ENCODE peak calls at places on chromosome 1, in eight cellular contexts. T, D, W, Q, S, G, V and O are unnamed samples.
A peak's percentile ranks its signal among the peaks of the same experiment; 100 is the strongest.

GRCh38 chr1:209766051-209766450 is 10.2 kb downstream of the TRAF3IP3 start:
- DNase-seq in S (no peak), V (no peak), W (no peak), G (no peak), D (no peak), Q (no peak), T (no peak), O (peak; percentile 8)

GRCh38 chr1:222817529-222817928 is 2.7 kb downstream of the DISP1 start:
- DNase-seq in T (no peak), V (no peak), W (peak; percentile 60), Q (no peak), S (no peak), D (peak; percentile 98), G (no peak), O (peak; percentile 78)

GRCh38 chr1:26168410-26169167 is at the start of gene C1orf232:
- DNase-seq in S (no peak), D (no peak), T (peak; percentile 43), W (no peak), V (no peak), Q (no peak), G (no peak), O (no peak)

GRCh38 chr1:201999625-202000238 is 10.7 kb upstream of the ELF3 start:
- DNase-seq in Q (no peak), W (peak; percentile 15), G (peak; percentile 90), S (no peak), D (peak; percentile 33), T (peak; percentile 87), V (peak; percentile 78), O (peak; percentile 72)

GRCh38 chr1:41462680-41463004 is 21.8 kb downstream of the EDN2 start:
- DNase-seq in D (no peak), V (no peak), Q (no peak), T (no peak), S (no peak), W (no peak), G (no peak), O (no peak)

GRCh38 chr1:158035976-158036583 is 42.6 kb downstream of the KIRREL1 start:
- DNase-seq in V (peak; percentile 64), S (no peak), W (peak; percentile 46), T (peak; percentile 51), Q (no peak), G (peak; percentile 73), D (peak; percentile 45), O (peak; percentile 78)

GRCh38 chr1:247367786-247368342 is 36.2 kb upstream of the ZNF496 start:
- DNase-seq in S (no peak), D (peak; percentile 41), V (no peak), W (peak; percentile 8), T (no peak), Q (no peak), G (no peak), O (peak; percentile 56)

GRCh38 chr1:232570007-232570406 is 59.9 kb downstream of the SIPA1L2 start:
- DNase-seq in T (no peak), Q (no peak), S (no peak), W (no peak), V (no peak), G (no peak), D (peak; percentile 74), O (no peak)

GRCh38 chr1:28437260-28437923 is 67.9 kb downstream of the PHACTR4 start:
- DNase-seq in T (no peak), D (peak; percentile 85), S (no peak), G (no peak), Q (peak; percentile 41), V (no peak), W (no peak), O (peak; percentile 72)

GRCh38 chr1:84642776-84643175 is 47.5 kb downstream of the SSX2IP start:
- DNase-seq in W (no peak), D (no peak), Q (no peak), G (no peak), T (no peak), S (no peak), V (peak; percentile 36), O (no peak)

DNA sequence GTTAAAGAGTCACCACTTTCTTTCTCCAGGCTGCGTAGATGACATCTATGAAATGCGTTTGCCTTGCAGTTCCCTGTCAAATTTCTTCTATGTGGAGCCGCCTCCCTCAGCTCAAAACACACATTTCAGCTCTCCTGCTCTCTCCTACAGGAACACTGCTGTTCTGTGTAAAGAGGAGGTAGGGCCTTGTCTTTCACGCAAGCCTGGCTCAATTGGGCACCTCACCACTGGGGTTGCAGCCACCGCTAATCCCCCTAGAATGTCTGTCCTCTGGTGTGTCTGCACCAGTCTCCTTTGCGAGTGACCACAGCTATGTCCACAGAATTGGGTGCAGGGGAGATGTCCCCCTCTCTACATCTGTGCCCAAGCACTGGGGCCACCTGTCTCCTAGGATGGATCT is 31.8 kb upstream of the CFHR4 start:
- DNase-seq in S (no peak), T (no peak), V (no peak), D (no peak), Q (no peak), G (peak; percentile 2), W (no peak), O (no peak)
- H3K4me3 ChIP-seq in S (no peak overlapping the region), T (no peak overlapping the region), V (no peak overlapping the region), D (no peak overlapping the region), Q (no peak overlapping the region), G (no peak overlapping the region), W (no peak overlapping the region), O (no peak overlapping the region)

GRCh38 chr1:1306661-1307260 is 969 bp downstream of the ACAP3 start:
- DNase-seq in Q (no peak), G (no peak), D (no peak), V (no peak), T (no peak), S (no peak), W (no peak), O (no peak)

GRCh38 chr1:1307261-1307907 is 346 bp downstream of the ACAP3 start:
- DNase-seq in T (peak; percentile 89), G (no peak), W (no peak), S (no peak), Q (peak; percentile 37), D (no peak), V (peak; percentile 23), O (no peak)

GRCh38 chr1:1305300-1306069 is 2.2 kb downstream of the ACAP3 start:
- DNase-seq in G (no peak), S (no peak), V (no peak), T (peak; percentile 88), W (peak; percentile 6), D (peak; percentile 73), Q (peak; percentile 77), O (peak; percentile 75)

GRCh38 chr1:1304331-1305299 is 3.1 kb downstream of the ACAP3 start:
- DNase-seq in S (no peak), V (peak; percentile 66), G (peak; percentile 65), T (peak; percentile 93), W (peak; percentile 15), D (peak; percentile 73), Q (peak; percentile 79), O (peak; percentile 83)

DNA sequence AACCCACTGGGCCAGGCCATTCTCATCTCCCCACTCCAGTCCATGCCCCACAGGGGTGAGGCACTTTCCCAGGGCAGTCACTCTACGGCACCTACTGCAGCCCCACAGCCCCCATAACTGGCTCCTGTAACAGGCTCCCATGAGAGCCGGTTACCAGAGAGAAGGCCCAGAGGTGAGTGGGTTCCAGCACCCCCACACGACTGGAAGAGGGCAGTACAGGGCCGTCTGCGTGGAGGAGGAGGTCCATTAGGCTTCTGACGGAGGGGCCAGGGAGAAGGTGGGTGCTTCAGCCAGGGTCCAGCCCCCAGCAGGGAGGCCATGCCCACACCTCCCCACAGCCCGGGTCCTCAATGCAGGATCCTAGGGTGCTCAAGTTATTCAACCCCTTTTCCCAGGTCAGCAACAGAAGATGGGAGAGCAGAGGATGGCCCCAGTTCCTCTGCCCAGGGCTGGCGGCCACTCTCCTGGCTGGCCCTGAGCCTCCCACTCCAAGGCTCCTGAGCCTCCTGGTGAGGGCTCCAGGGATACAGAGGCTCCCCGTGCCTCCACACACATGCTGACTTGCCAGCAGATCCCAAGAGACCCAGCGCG is 1.6 kb downstream of the ACAP3 start:
- DNase-seq in D (no peak), V (no peak), G (peak; percentile 60), W (no peak), S (no peak), Q (no peak), T (peak; percentile 84), O (no peak)
- H3K4me3 ChIP-seq in D (peak overlapping the region; percentile 66), V (no peak overlapping the region), G (peak overlapping the region; percentile 90), W (peak overlapping the region; percentile 74), S (peak overlapping the region; percentile 81), Q (peak overlapping the region; percentile 80), T (peak overlapping the region; percentile 3), O (peak overlapping the region; percentile 71)

DNA sequence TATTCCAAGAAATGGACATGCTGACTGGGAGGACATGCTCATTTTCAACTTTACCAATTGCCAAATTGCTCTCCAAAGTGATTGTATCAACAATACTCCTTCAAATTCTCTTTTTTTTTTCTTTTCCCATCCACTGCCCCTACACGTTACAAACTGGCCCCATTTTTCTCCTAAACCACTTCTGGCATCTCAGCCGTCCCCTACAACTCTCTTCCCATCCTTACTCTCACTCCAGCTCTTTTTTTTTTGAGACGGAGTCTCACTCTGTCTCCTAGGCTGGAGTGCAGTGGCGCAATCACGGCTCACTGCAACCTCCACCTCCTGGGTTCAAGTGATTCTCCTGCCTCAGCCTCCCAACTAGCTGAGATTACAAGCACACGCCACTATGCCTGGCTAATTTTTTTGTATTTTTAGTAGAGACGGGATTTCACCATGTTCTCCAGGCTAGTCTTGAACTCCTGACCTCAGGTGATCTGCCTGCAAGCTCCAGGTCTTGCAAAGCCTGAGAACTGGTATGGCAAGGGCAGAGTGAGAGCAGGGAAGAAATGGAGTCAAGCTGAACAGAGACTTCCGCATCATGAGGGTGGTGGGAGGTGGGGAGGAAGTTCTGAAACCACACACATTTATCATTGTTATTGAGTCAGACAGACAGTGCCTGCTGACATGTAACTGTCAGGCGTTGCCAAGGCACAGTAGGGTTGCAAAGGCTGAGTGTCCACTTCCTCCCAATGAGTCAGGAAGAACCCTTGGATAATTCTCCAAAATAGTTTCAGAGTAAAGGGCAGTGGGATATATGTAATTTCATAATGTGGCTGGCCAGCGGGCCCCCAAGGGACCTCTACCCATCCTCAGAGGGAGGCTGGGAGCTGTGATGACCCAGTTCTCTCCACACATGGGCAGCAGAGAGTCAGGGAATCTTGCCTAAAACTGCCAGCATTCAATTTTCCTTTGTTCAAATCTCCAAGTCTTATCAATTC is 17.4 kb downstream of the CELA3A start:
- DNase-seq in G (peak; percentile 42), W (peak; percentile 72), Q (peak; percentile 58), T (peak; percentile 52), V (no peak), D (peak; percentile 90), S (no peak), O (peak; percentile 92)
- H3K4me3 ChIP-seq in G (no peak overlapping the region), W (no peak overlapping the region), Q (no peak overlapping the region), T (no peak overlapping the region), V (no peak overlapping the region), D (no peak overlapping the region), S (no peak overlapping the region), O (no peak overlapping the region)

GRCh38 chr1:214445201-214445600 is 106.2 kb downstream of the PTPN14 start:
- DNase-seq in G (no peak), V (no peak), W (no peak), D (peak; percentile 54), Q (no peak), S (no peak), T (no peak), O (no peak)
- H3K4me3 ChIP-seq in G (no peak overlapping the region), V (no peak overlapping the region), W (no peak overlapping the region), D (peak overlapping the region; percentile 16), Q (no peak overlapping the region), S (no peak overlapping the region), T (no peak overlapping the region), O (no peak overlapping the region)